ENCODE peak calls at places on chromosome 16, in seven cellular contexts. K is left cardiac atrium, G is posterior cingulate gyrus, J is NCI-H226, R is IMR-90, Y is SW 1271, L is endodermal cell. T is an unnamed sample.
A peak's percentile ranks its signal among the peaks of the same experiment; 100 is the strongest.

GRCh38 chr16:57535680-57536305 is 578 bp downstream of the CCDC102A start:
- DNase-seq in Y (peak; percentile 44), L (peak; percentile 98), J (peak; percentile 87), G (peak; percentile 86), R (peak; percentile 88), K (peak; percentile 96), T (peak; percentile 94)

GRCh38 chr16:52068447-52069074 is 478.4 kb downstream of the TOX3 start:
- DNase-seq in J (no peak), K (no peak), Y (no peak), R (peak; percentile 10), G (peak; percentile 62), L (peak; percentile 74), T (peak; percentile 73)

GRCh38 chr16:88468289-88469129 is 15.4 kb downstream of the ZFPM1 start:
- DNase-seq in G (no peak), K (peak; percentile 59), R (peak; percentile 19), J (peak; percentile 77), L (peak; percentile 97), Y (no peak), T (peak; percentile 95)

GRCh38 chr16:20382202-20382948 is 22.2 kb downstream of the PDILT start:
- DNase-seq in K (no peak), J (no peak), R (no peak), L (no peak), Y (no peak), G (no peak), T (no peak)

GRCh38 chr16:57045694-57046381 is 46.5 kb upstream of the CPNE2 start:
- DNase-seq in G (peak; percentile 66), Y (no peak), L (peak; percentile 91), K (peak; percentile 76), R (peak; percentile 60), J (no peak), T (peak; percentile 84)

GRCh38 chr16:2475413-2476344 is 752 bp downstream of the TBC1D24 start:
- DNase-seq in R (no peak), L (peak; percentile 76), J (no peak), K (no peak), Y (no peak), G (no peak), T (peak; percentile 61)

GRCh38 chr16:4498546-4499195 is 22.5 kb downstream of the HMOX2 start:
- DNase-seq in Y (no peak), L (no peak), J (no peak), G (no peak), R (no peak), K (no peak), T (no peak)

GRCh38 chr16:82063456-82064082 is 28.5 kb downstream of the HSD17B2 start:
- DNase-seq in R (no peak), Y (no peak), J (no peak), G (no peak), K (no peak), L (no peak), T (no peak)

GRCh38 chr16:11976850-11977205 is 294 bp downstream of the SNX29 start:
- DNase-seq in G (no peak), J (no peak), L (no peak), K (no peak), Y (no peak), R (no peak), T (peak; percentile 43)

GRCh38 chr16:21950782-21951521 is 2.2 kb upstream of the UQCRC2 start:
- DNase-seq in K (no peak), G (no peak), Y (no peak), L (no peak), R (peak; percentile 37), J (peak; percentile 18), T (peak; percentile 17)

GRCh38 chr16:83310816-83311215 is 497.0 kb upstream of the HSBP1 start:
- DNase-seq in R (no peak), K (no peak), G (no peak), Y (no peak), L (no peak), J (no peak), T (no peak)

GRCh38 chr16:73095142-73095791 is 47.3 kb upstream of the ZFHX3 start:
- DNase-seq in G (no peak), L (no peak), J (no peak), K (no peak), R (peak; percentile 6), Y (no peak), T (no peak)

GRCh38 chr16:11140466-11140865 is 115.5 kb downstream of the SOCS1 start:
- DNase-seq in K (no peak), G (no peak), R (no peak), Y (no peak), J (no peak), L (peak; percentile 72), T (no peak)

GRCh38 chr16:74449470-74449869 is 28.2 kb upstream of the CLEC18B start:
- DNase-seq in J (peak; percentile 9), K (no peak), G (peak; percentile 15), L (no peak), Y (peak; percentile 41), R (peak; percentile 79), T (no peak)

GRCh38 chr16:87135631-87136030 is 181.6 kb downstream of the C16orf95 start:
- DNase-seq in K (no peak), R (no peak), Y (no peak), G (no peak), L (peak; percentile 28), J (no peak), T (no peak)

GRCh38 chr16:89530401-89531381 is 22.5 kb downstream of the SPG7 start:
- DNase-seq in R (no peak), J (no peak), K (no peak), G (no peak), L (no peak), Y (no peak), T (no peak)

GRCh38 chr16:57123216-57123968 is 31.0 kb downstream of the CPNE2 start:
- DNase-seq in J (no peak), L (no peak), K (no peak), G (no peak), Y (no peak), R (no peak), T (no peak)

GRCh38 chr16:13104772-13105171 is 203.4 kb downstream of the SHISA9 start:
- DNase-seq in G (no peak), L (no peak), R (no peak), J (no peak), K (no peak), Y (no peak), T (no peak)

GRCh38 chr16:54921229-54921824 is 9.3 kb upstream of the IRX5 start:
- DNase-seq in J (peak; percentile 32), L (no peak), G (no peak), K (no peak), R (no peak), Y (no peak), T (no peak)

GRCh38 chr16:69831212-69832123 is 69.3 kb downstream of the WWP2 start:
- DNase-seq in R (peak; percentile 57), Y (no peak), K (no peak), L (no peak), J (no peak), G (no peak), T (no peak)

GRCh38 chr16:85479972-85480726 is 133.0 kb upstream of the GSE1 start:
- DNase-seq in Y (no peak), K (no peak), L (peak; percentile 84), G (no peak), J (no peak), R (no peak), T (peak; percentile 69)

GRCh38 chr16:81567087-81567486 is 122.5 kb downstream of the CMIP start:
- DNase-seq in J (no peak), L (no peak), K (no peak), R (no peak), Y (no peak), G (no peak), T (no peak)

GRCh38 chr16:56281256-56281805 is 90.0 kb downstream of the GNAO1 start:
- DNase-seq in K (no peak), L (peak; percentile 91), G (no peak), Y (no peak), J (no peak), R (no peak), T (peak; percentile 98)

GRCh38 chr16:5841934-5842333 is 744.3 kb upstream of the EEF2KMT start:
- DNase-seq in J (no peak), Y (no peak), R (no peak), K (no peak), L (no peak), G (no peak), T (no peak)

GRCh38 chr16:240559-240958 is 5.9 kb downstream of the FAM234A start:
- DNase-seq in R (no peak), Y (no peak), L (no peak), J (no peak), G (no peak), K (no peak), T (no peak)

GRCh38 chr16:81424761-81425160 is 19.8 kb upstream of the CMIP start:
- DNase-seq in K (no peak), R (peak; percentile 34), L (no peak), G (no peak), J (peak; percentile 20), Y (no peak), T (no peak)

GRCh38 chr16:68074850-68075249 is 10.3 kb upstream of the NFATC3 start:
- DNase-seq in K (no peak), Y (no peak), G (no peak), L (no peak), J (no peak), R (no peak), T (no peak)

GRCh38 chr16:68664297-68664696 is 19.2 kb downstream of the CDH3 start:
- DNase-seq in G (no peak), J (no peak), K (no peak), Y (no peak), R (no peak), L (no peak), T (no peak)

GRCh38 chr16:11251525-11252481 is 4.2 kb downstream of the SOCS1 start:
- DNase-seq in Y (no peak), J (no peak), L (no peak), G (no peak), R (peak; percentile 91), K (no peak), T (no peak)

T was measured in GM23338.